ENCODE peak calls at places on chromosome 5, in five cellular contexts. One of them, this sample, is unnamed. For H3K9me2, the result is how much of the 10 kb centered on the place peaks cover.

GRCh38 chr5:89556215-89557009 is 673.4 kb upstream of the MEF2C start:
- DNase-seq in HCT116: peak
- DNase-seq in SK-N-SH: no peak
- DNase-seq in MM.1S: no peak
- DNase-seq in PC-3: peak
- DNase-seq in this sample: peak

GRCh38 chr5:33148076-33148501 is 292.7 kb upstream of the TARS1 start:
- DNase-seq in MM.1S: no peak
- DNase-seq in SK-N-SH: no peak
- DNase-seq in PC-3: peak
- DNase-seq in HCT116: no peak
- DNase-seq in this sample: peak

GRCh38 chr5:1424716-1425115 is 20.5 kb downstream of the SLC6A3 start:
- DNase-seq in SK-N-SH: no peak
- DNase-seq in MM.1S: no peak
- DNase-seq in HCT116: no peak
- DNase-seq in PC-3: no peak
- DNase-seq in this sample: no peak

GRCh38 chr5:145934276-145934675 is 2.1 kb upstream of the SH3RF2 start:
- DNase-seq in SK-N-SH: no peak
- DNase-seq in PC-3: no peak
- DNase-seq in HCT116: no peak
- DNase-seq in MM.1S: no peak
- DNase-seq in this sample: no peak

GRCh38 chr5:137760294-137761019 is 6.3 kb upstream of the HNRNPA0 start:
- DNase-seq in PC-3: peak
- DNase-seq in MM.1S: no peak
- DNase-seq in SK-N-SH: no peak
- DNase-seq in HCT116: no peak
- DNase-seq in this sample: no peak

GRCh38 chr5:174531782-174532191 is 192.6 kb upstream of the MSX2 start:
- DNase-seq in PC-3: peak
- DNase-seq in HCT116: no peak
- DNase-seq in MM.1S: no peak
- DNase-seq in SK-N-SH: no peak
- DNase-seq in this sample: no peak

GRCh38 chr5:146620663-146621051 is 104.7 kb upstream of the GPR151 start:
- DNase-seq in MM.1S: no peak
- DNase-seq in PC-3: no peak
- DNase-seq in HCT116: no peak
- DNase-seq in SK-N-SH: no peak
- DNase-seq in this sample: no peak

GRCh38 chr5:9898319-9898718 is 268.2 kb upstream of the TAS2R1 start:
- DNase-seq in HCT116: peak
- DNase-seq in PC-3: peak
- DNase-seq in MM.1S: no peak
- DNase-seq in SK-N-SH: peak
- DNase-seq in this sample: peak

GRCh38 chr5:138344887-138345622 is 7.0 kb downstream of the FAM53C start:
- DNase-seq in HCT116: no peak
- DNase-seq in SK-N-SH: no peak
- DNase-seq in PC-3: no peak
- DNase-seq in MM.1S: no peak
- DNase-seq in this sample: no peak

GRCh38 chr5:147998704-147999103 is 65.1 kb upstream of the SPINK5 start:
- DNase-seq in MM.1S: no peak
- DNase-seq in HCT116: no peak
- DNase-seq in PC-3: peak
- DNase-seq in SK-N-SH: no peak
- DNase-seq in this sample: no peak

GRCh38 chr5:143001764-143002351 is 231.7 kb downstream of the ARHGAP26 start:
- DNase-seq in PC-3: peak
- DNase-seq in SK-N-SH: no peak
- DNase-seq in MM.1S: no peak
- DNase-seq in HCT116: no peak
- DNase-seq in this sample: peak

GRCh38 chr5:179731791-179732411 is 721 bp upstream of the MAML1 start:
- DNase-seq in MM.1S: no peak
- DNase-seq in HCT116: no peak
- DNase-seq in SK-N-SH: no peak
- DNase-seq in PC-3: peak
- DNase-seq in this sample: peak

GRCh38 chr5:14802541-14802940 is 69.0 kb downstream of the ANKH start:
- DNase-seq in PC-3: no peak
- DNase-seq in HCT116: no peak
- DNase-seq in MM.1S: no peak
- DNase-seq in SK-N-SH: no peak
- DNase-seq in this sample: no peak

GRCh38 chr5:135493406-135494180 is 41.4 kb upstream of the TIFAB start:
- DNase-seq in PC-3: peak
- DNase-seq in HCT116: peak
- DNase-seq in MM.1S: no peak
- DNase-seq in SK-N-SH: no peak
- DNase-seq in this sample: peak

GRCh38 chr5:140358738-140359310 is 1.2 kb upstream of the SLC4A9 start:
- DNase-seq in MM.1S: no peak
- DNase-seq in SK-N-SH: peak
- DNase-seq in PC-3: peak
- DNase-seq in HCT116: no peak
- DNase-seq in this sample: peak

GRCh38 chr5:153672347-153673090 is 182.0 kb downstream of the GRIA1 start:
- DNase-seq in PC-3: no peak
- DNase-seq in MM.1S: no peak
- DNase-seq in SK-N-SH: no peak
- DNase-seq in HCT116: no peak
- DNase-seq in this sample: peak

GRCh38 chr5:165981721-165982120 is 2309.7 kb upstream of the WWC1 start:
- DNase-seq in PC-3: no peak
- DNase-seq in MM.1S: no peak
- DNase-seq in HCT116: no peak
- DNase-seq in SK-N-SH: no peak
- DNase-seq in this sample: no peak

GRCh38 chr5:80781356-80781755 is 126.6 kb upstream of the DHFR start:
- DNase-seq in SK-N-SH: no peak
- DNase-seq in HCT116: peak
- DNase-seq in MM.1S: no peak
- DNase-seq in PC-3: peak
- DNase-seq in this sample: peak

GRCh38 chr5:12384005-12384404 is 479.8 kb upstream of the CTNND2 start:
- DNase-seq in SK-N-SH: no peak
- DNase-seq in HCT116: no peak
- DNase-seq in MM.1S: peak
- DNase-seq in PC-3: no peak
- DNase-seq in this sample: no peak

GRCh38 chr5:80141147-80141671 is 106.1 kb downstream of the THBS4 start:
- DNase-seq in HCT116: no peak
- DNase-seq in MM.1S: no peak
- DNase-seq in PC-3: no peak
- DNase-seq in SK-N-SH: peak
- DNase-seq in this sample: peak

GRCh38 chr5:55868846-55869245 is 17.7 kb downstream of the IL31RA start:
- DNase-seq in SK-N-SH: no peak
- DNase-seq in PC-3: peak
- DNase-seq in HCT116: peak
- DNase-seq in MM.1S: no peak
- DNase-seq in this sample: peak

GRCh38 chr5:147892696-147893296 is 13.5 kb downstream of the C5orf46 start:
- DNase-seq in MM.1S: no peak
- DNase-seq in SK-N-SH: no peak
- DNase-seq in HCT116: peak
- DNase-seq in PC-3: peak
- DNase-seq in this sample: no peak

GRCh38 chr5:105789246-105789645 is 1881.5 kb downstream of the EFNA5 start:
- DNase-seq in PC-3: no peak
- DNase-seq in SK-N-SH: no peak
- DNase-seq in HCT116: no peak
- DNase-seq in MM.1S: no peak
- DNase-seq in this sample: no peak

GRCh38 chr5:13985736-13986418 is 41.4 kb upstream of the DNAH5 start:
- DNase-seq in HCT116: peak
- DNase-seq in PC-3: peak
- DNase-seq in MM.1S: no peak
- DNase-seq in SK-N-SH: no peak
- DNase-seq in this sample: peak

GRCh38 chr5:452856-453710 is 10.1 kb downstream of the EXOC3 start:
- DNase-seq in PC-3: no peak
- DNase-seq in MM.1S: no peak
- DNase-seq in HCT116: no peak
- DNase-seq in SK-N-SH: no peak
- DNase-seq in this sample: no peak

GRCh38 chr5:53008751-53009150 is 19.6 kb downstream of the ITGA2 start:
- DNase-seq in SK-N-SH: no peak
- DNase-seq in HCT116: peak
- DNase-seq in MM.1S: no peak
- DNase-seq in PC-3: peak
- DNase-seq in this sample: peak

GRCh38 chr5:154865466-154866184 is 7.2 kb downstream of the CNOT8 start:
- DNase-seq in PC-3: no peak
- DNase-seq in MM.1S: no peak
- DNase-seq in SK-N-SH: no peak
- DNase-seq in HCT116: no peak
- DNase-seq in this sample: no peak

GRCh38 chr5:180353226-180353962 is at the start of gene GFPT2:
- DNase-seq in SK-N-SH: peak
- DNase-seq in PC-3: peak
- DNase-seq in HCT116: no peak
- DNase-seq in MM.1S: no peak
- DNase-seq in this sample: peak

GRCh38 chr5:141841376-141841775 is 36.8 kb downstream of the PCDH1 start:
- DNase-seq in MM.1S: no peak
- DNase-seq in HCT116: no peak
- DNase-seq in PC-3: no peak
- DNase-seq in SK-N-SH: no peak
- DNase-seq in this sample: no peak
- H3K9ac ChIP-seq in MM.1S: no peak
- H3K9ac ChIP-seq in HCT116: no peak
- H3K9ac ChIP-seq in PC-3: no peak
- H3K9ac ChIP-seq in SK-N-SH: no peak
- H3K9ac ChIP-seq in this sample: no peak

DNA sequence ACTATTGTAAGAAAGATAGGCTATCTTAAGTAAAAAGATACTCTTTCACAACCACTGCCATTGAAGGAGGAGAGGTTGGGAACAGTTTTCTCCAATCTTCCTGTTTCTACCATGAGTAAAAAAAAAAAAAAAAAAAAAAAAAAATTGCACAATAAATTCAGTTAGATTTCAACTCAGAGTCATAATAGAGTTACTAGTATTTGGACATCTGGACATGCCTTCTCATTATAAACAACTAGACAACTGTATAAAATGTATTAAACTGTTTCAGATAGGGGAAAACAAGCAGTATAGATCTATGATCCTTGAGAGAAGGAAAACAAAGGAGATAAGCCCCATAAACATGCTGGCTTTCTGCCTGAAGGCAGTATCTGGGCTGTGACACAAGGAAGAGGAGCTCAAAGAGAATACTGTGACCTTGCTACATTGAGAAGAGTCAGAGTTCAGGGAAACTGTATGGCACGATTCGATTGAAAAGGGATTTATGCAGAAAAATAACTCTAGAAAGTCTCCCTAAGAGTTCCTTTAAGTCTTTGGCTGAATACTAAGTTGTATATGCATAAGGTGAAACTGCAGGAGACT is 249.2 kb upstream of the POU5F2 start:
- DNase-seq in SK-N-SH: peak
- DNase-seq in HCT116: no peak
- DNase-seq in PC-3: no peak
- DNase-seq in MM.1S: no peak
- DNase-seq in this sample: no peak
- TF ChIP-seq EZH2phosphoT487 in SK-N-SH: no peak
- TF ChIP-seq EZH2phosphoT487 in HCT116: no peak
- TF ChIP-seq EZH2phosphoT487 in PC-3: no peak
- TF ChIP-seq EZH2phosphoT487 in MM.1S: no peak
- TF ChIP-seq EZH2phosphoT487 in this sample: no peak

GRCh38 chr5:176524987-176525386 is 12.2 kb downstream of the RNF44 start:
- DNase-seq in HCT116: no peak
- DNase-seq in MM.1S: no peak
- DNase-seq in SK-N-SH: no peak
- DNase-seq in PC-3: no peak
- DNase-seq in this sample: no peak

GRCh38 chr5:176524138-176524537 is 13.1 kb downstream of the RNF44 start:
- DNase-seq in MM.1S: no peak
- DNase-seq in HCT116: no peak
- DNase-seq in PC-3: no peak
- DNase-seq in SK-N-SH: no peak
- DNase-seq in this sample: no peak

GRCh38 chr5:176526462-176526861 is 10.7 kb downstream of the RNF44 start:
- DNase-seq in HCT116: no peak
- DNase-seq in PC-3: no peak
- DNase-seq in SK-N-SH: no peak
- DNase-seq in MM.1S: no peak
- DNase-seq in this sample: no peak

GRCh38 chr5:176527246-176528222 is 9.7 kb downstream of the RNF44 start:
- DNase-seq in HCT116: no peak
- DNase-seq in PC-3: no peak
- DNase-seq in SK-N-SH: no peak
- DNase-seq in MM.1S: no peak
- DNase-seq in this sample: no peak

GRCh38 chr5:176525677-176526076 is 11.5 kb downstream of the RNF44 start:
- DNase-seq in HCT116: no peak
- DNase-seq in PC-3: no peak
- DNase-seq in MM.1S: no peak
- DNase-seq in SK-N-SH: no peak
- DNase-seq in this sample: no peak
- H3K9me2 ChIP-seq in HCT116: under half
- H3K9me2 ChIP-seq in PC-3: under half
- H3K9me2 ChIP-seq in MM.1S: under half
- H3K9me2 ChIP-seq in SK-N-SH: under half
- H3K9me2 ChIP-seq in this sample: under half

DNA sequence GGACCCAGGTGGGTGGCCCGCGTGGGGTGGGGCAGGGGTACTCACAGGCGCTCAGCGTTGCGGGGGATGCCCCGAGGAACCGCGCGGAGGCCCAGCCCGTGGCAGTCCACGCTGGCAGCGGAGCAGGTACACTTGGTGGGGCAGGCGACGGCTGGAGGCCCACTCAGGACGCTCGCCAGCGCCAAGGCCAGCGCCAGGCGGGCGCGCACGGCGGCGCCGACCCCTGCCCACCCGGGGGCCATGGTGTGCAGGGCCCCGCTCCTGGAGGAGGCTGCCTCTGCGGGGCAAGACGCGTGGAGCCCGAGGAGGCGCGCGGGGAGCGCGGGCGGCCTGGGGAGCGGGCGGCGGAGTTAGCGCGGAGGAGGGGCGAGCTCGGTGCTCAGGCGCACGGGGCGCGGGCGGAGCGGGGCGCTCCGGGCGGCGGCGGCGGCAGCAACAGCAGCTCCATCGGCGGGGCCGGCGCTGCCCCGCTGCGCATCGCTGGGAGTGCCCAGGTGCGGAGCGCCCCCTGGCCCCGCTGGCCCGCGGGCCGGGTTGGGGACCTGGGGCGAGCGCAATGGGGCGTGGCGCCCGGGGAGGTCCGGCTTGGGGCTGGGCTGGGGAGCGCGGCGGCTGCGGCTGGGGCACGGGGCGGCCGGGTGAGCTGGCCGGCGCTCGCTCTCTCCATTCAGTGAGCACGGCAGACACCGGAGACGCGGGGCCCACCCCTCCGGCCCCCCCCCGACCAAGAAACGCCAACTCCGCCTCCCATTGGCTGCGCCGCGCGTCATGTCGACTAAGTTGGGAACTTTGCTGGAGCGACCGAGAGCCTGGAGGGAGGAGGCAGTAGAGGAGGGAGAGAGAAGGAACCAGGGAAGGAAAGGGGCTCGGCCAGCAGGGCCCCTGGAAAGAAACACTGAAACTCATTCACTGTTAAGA is at the start of gene SLIT3:
- DNase-seq in PC-3: peak
- DNase-seq in HCT116: no peak
- DNase-seq in MM.1S: no peak
- DNase-seq in SK-N-SH: peak
- DNase-seq in this sample: peak
- H3K9ac ChIP-seq in PC-3: no peak
- H3K9ac ChIP-seq in HCT116: no peak
- H3K9ac ChIP-seq in MM.1S: no peak
- H3K9ac ChIP-seq in SK-N-SH: peak
- H3K9ac ChIP-seq in this sample: peak